ENCODE peak calls at places on chromosome 3, in seven cellular contexts. S, F, J, K, P, G and W are unnamed samples.

GRCh38 chr3:56415672-56416071 is 52.6 kb downstream of the ERC2 start:
- DNase-seq in S (no peak), F (peak), J (no peak), G (no peak), P (no peak), K (no peak), W (no peak)

GRCh38 chr3:153026026-153026425 is 136.0 kb upstream of the RAP2B start:
- DNase-seq in K (peak), P (peak), G (no peak), F (no peak), J (no peak), S (no peak), W (no peak)

GRCh38 chr3:112594856-112595255 is 33.0 kb downstream of the SLC35A5 start:
- DNase-seq in F (no peak), K (no peak), G (no peak), S (no peak), P (no peak), J (no peak), W (no peak)

GRCh38 chr3:149378420-149379388 is 1.3 kb upstream of the TM4SF1 start:
- DNase-seq in K (no peak), F (no peak), P (no peak), J (no peak), S (no peak), G (no peak), W (no peak)

GRCh38 chr3:60154011-60154410 is 1097.2 kb downstream of the FHIT start:
- DNase-seq in S (no peak), F (no peak), J (no peak), P (no peak), G (no peak), K (no peak), W (no peak)

GRCh38 chr3:115836944-115837343 is 213.6 kb downstream of the GAP43 start:
- DNase-seq in K (no peak), G (no peak), S (no peak), J (no peak), F (no peak), P (peak), W (no peak)

GRCh38 chr3:68336042-68336441 is 596.3 kb downstream of the TAFA4 start:
- DNase-seq in J (no peak), G (no peak), F (no peak), S (no peak), K (no peak), P (no peak), W (no peak)

GRCh38 chr3:168267179-168267578 is 171.5 kb upstream of the GOLIM4 start:
- DNase-seq in G (no peak), K (no peak), P (no peak), S (no peak), F (no peak), J (no peak), W (no peak)

GRCh38 chr3:30596161-30596560 is 10.2 kb upstream of the TGFBR2 start:
- DNase-seq in K (no peak), J (no peak), G (no peak), P (no peak), S (no peak), F (no peak), W (no peak)

GRCh38 chr3:170222647-170223541 is 670 bp downstream of the PRKCI start:
- DNase-seq in G (peak), S (peak), F (peak), J (no peak), P (peak), K (peak), W (no peak)

GRCh38 chr3:146469206-146470017 is at the start of gene PLSCR2:
- DNase-seq in K (no peak), J (peak), S (peak), F (peak), G (peak), P (no peak), W (peak)

GRCh38 chr3:167559922-167560321 is 86.1 kb upstream of the SERPINI2 start:
- DNase-seq in K (no peak), S (no peak), J (no peak), F (no peak), G (no peak), P (no peak), W (no peak)

GRCh38 chr3:159796744-159797143 is 191.9 kb upstream of the IL12A start:
- DNase-seq in F (no peak), K (no peak), J (no peak), P (no peak), G (no peak), S (no peak), W (no peak)

GRCh38 chr3:141321109-141321497 is 47.2 kb upstream of the ZBTB38 start:
- DNase-seq in G (no peak), F (no peak), K (no peak), P (no peak), J (no peak), S (no peak), W (no peak)

GRCh38 chr3:46677096-46677702 is 16.3 kb downstream of the ALS2CL start:
- DNase-seq in J (no peak), G (no peak), S (peak), K (no peak), P (peak), F (peak), W (peak)

GRCh38 chr3:12383218-12383617 is 94.3 kb downstream of the PPARG start:
- DNase-seq in S (no peak), P (no peak), F (no peak), G (no peak), K (no peak), J (no peak), W (no peak)

GRCh38 chr3:89533320-89533719 is 425.9 kb downstream of the EPHA3 start:
- DNase-seq in P (no peak), J (no peak), S (no peak), F (no peak), G (no peak), K (no peak), W (no peak)

GRCh38 chr3:127857270-127857801 is 35.0 kb upstream of the MGLL start:
- DNase-seq in S (no peak), K (no peak), F (no peak), J (no peak), P (peak), G (no peak), W (no peak)

GRCh38 chr3:160052385-160053047 is 63.9 kb downstream of the IL12A start:
- DNase-seq in P (no peak), G (no peak), F (peak), S (no peak), J (no peak), K (no peak), W (no peak)

GRCh38 chr3:179526989-179527391 is 35.7 kb upstream of the ACTL6A start:
- DNase-seq in P (peak), G (peak), S (peak), K (no peak), F (peak), J (no peak), W (peak)

GRCh38 chr3:126646662-126647061 is 8.3 kb downstream of the TXNRD3 start:
- DNase-seq in S (no peak), P (no peak), K (no peak), G (no peak), J (no peak), F (no peak), W (no peak)

GRCh38 chr3:129597087-129597791 is 9.2 kb downstream of the PLXND1 start:
- DNase-seq in S (no peak), P (no peak), J (no peak), G (no peak), F (no peak), K (no peak), W (peak)

GRCh38 chr3:188772886-188773285 is 398.9 kb upstream of the TPRG1 start:
- DNase-seq in J (no peak), P (no peak), F (peak), S (no peak), G (peak), K (peak), W (no peak)

GRCh38 chr3:196569003-196569516 is 600 bp downstream of the FBXO45 start:
- DNase-seq in K (peak), F (peak), S (peak), P (peak), J (peak), G (peak), W (peak)

GRCh38 chr3:126540946-126541627 is 17.1 kb downstream of the CHST13 start:
- DNase-seq in K (no peak), J (no peak), P (peak), F (peak), G (peak), S (peak), W (peak)

GRCh38 chr3:108862865-108863798 is 40.5 kb downstream of the TRAT1 start:
- DNase-seq in P (no peak), F (no peak), J (no peak), S (no peak), G (no peak), K (no peak), W (no peak)

GRCh38 chr3:183178833-183179549 is 16.5 kb upstream of the LAMP3 start:
- DNase-seq in J (no peak), F (peak), K (no peak), G (peak), S (no peak), P (peak), W (peak)

GRCh38 chr3:74121761-74122160 is 492.7 kb downstream of the CNTN3 start:
- DNase-seq in S (no peak), G (no peak), J (no peak), F (no peak), P (no peak), K (no peak), W (no peak)

GRCh38 chr3:64445318-64446300 is 220.3 kb upstream of the PRICKLE2 start:
- DNase-seq in G (peak), J (no peak), K (no peak), S (no peak), P (no peak), F (peak), W (peak)

GRCh38 chr3:113151475-113152031 is 59.8 kb upstream of the BOC start:
- DNase-seq in G (peak), S (peak), K (no peak), J (peak), F (peak), P (no peak), W (peak)

GRCh38 chr3:65971281-65972252 is 67.2 kb downstream of the MAGI1 start:
- DNase-seq in F (no peak), P (no peak), K (no peak), S (no peak), J (no peak), G (no peak), W (no peak)

GRCh38 chr3:99586680-99587079 is 51.7 kb upstream of the COL8A1 start:
- DNase-seq in G (no peak), J (no peak), K (no peak), P (no peak), S (no peak), F (no peak), W (no peak)

GRCh38 chr3:38454179-38454883 is 641 bp downstream of the ACVR2B start:
- DNase-seq in S (no peak), G (peak), P (peak), F (peak), K (no peak), J (peak), W (peak)

GRCh38 chr3:64575211-64575844 is 112.5 kb downstream of the ADAMTS9 start:
- DNase-seq in K (peak), F (no peak), P (peak), S (no peak), J (no peak), G (no peak), W (no peak)

GRCh38 chr3:188508454-188508853 is 354.5 kb downstream of the LPP start:
- DNase-seq in J (no peak), S (no peak), P (no peak), F (no peak), K (no peak), G (no peak), W (no peak)

GRCh38 chr3:134366221-134366927 is 7.9 kb downstream of the AMOTL2 start:
- DNase-seq in J (no peak), P (no peak), F (no peak), G (no peak), S (no peak), K (no peak), W (no peak)

GRCh38 chr3:126361211-126361610 is 4.0 kb upstream of the KLF15 start:
- DNase-seq in G (peak), J (no peak), S (no peak), K (no peak), P (no peak), F (peak), W (no peak)

GRCh38 chr3:155079795-155080546 is at the start of gene MME:
- DNase-seq in P (no peak), J (peak), K (no peak), F (peak), S (no peak), G (no peak), W (no peak)
- TF ChIP-seq POLR2A in P (no peak), J (no peak), K (no peak), F (no peak), S (no peak), G (no peak), W (no peak)

GRCh38 chr3:15927969-15928368 is 130.2 kb upstream of the ANKRD28 start:
- DNase-seq in F (no peak), J (no peak), K (no peak), P (no peak), S (no peak), G (no peak), W (no peak)
- TF ChIP-seq CTCF in F (no peak), J (no peak), K (no peak), P (no peak), S (no peak), G (no peak), W (no peak)

DNA sequence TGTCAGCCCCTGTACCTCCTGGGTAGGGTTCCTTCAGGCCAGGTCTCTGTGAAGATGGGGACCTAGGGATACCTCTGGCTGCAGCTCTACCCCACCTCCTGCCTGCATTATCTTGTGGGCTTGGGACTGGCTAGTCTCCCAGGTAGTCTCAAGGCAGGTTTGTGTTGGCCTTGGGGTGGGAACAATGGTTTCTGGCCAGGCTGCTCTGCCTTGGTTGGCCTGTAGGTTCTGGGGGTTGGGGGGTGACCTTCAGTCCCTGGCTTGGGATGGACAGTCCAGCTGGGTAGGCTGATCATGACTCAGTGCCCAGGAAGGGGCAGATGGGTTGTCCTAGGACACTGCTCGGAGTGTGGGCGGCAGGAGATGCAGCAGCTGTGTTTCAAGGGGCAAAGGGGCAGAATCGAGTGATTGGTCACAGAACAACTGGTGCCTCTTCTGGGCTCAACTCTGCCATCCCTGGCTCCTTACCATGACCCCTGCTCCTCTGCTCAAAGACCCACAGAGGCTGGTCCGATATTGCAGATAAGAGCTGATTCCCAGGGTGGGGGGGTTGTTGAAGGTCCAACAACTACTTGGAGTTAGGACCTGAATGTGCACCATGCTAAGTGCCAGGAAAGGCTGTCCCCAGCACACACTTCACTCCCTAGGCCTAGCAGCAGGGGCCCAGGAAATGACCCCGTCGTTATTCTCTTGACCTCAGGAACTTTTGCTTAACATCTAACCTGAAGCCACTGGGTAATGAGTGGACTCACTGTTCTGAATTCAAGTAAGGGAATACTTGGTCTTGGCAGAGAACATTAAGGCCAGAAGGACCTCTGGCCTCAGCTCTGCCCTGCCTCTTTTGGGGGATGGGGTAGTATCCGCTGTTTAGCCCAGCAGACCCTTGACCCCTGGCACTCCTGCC is 18.1 kb upstream of the BSN start:
- DNase-seq in S (no peak), P (no peak), G (peak), J (no peak), K (no peak), F (no peak), W (no peak)
- TF ChIP-seq POLR2A in S (no peak), P (no peak), G (no peak), J (no peak), K (no peak), F (no peak), W (no peak)

DNA sequence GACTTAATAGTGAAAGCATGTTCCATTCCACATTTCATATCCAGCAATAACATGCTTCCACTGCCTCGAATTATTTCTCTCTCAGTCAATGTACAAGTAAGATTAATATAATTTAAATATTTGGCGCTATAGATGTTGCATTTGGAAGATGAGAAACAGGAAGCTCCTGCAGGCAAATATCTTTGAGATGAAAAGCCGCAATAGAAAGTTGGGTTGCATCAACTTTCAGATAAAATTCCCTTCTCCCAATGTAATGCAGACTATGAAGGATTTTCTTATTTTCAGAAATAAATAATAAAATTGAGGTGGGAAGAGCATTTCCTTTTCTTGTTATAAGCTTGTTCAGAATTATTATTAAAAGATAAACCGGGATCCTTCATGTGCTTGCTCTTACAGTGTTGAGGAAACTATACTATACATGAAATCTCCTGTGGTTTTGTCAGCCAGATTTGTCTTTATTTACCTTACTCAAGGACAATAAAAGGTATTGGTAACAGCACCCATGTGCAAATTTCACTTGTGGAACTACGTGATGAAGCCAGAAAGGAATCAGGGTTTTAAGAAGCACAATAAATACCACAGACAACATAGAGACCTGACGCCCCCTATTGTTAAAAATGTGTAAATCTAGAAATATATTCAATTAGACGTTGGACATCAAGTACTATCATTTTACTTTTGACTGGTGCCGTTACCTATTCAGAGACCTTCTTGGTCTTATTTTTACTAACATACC is 307.0 kb downstream of the ARPP21 start:
- DNase-seq in P (peak), F (no peak), S (no peak), K (peak), J (no peak), G (no peak), W (no peak)
- TF ChIP-seq CTCF in P (peak), F (peak), S (no peak), K (peak), J (no peak), G (no peak), W (no peak)

DNA sequence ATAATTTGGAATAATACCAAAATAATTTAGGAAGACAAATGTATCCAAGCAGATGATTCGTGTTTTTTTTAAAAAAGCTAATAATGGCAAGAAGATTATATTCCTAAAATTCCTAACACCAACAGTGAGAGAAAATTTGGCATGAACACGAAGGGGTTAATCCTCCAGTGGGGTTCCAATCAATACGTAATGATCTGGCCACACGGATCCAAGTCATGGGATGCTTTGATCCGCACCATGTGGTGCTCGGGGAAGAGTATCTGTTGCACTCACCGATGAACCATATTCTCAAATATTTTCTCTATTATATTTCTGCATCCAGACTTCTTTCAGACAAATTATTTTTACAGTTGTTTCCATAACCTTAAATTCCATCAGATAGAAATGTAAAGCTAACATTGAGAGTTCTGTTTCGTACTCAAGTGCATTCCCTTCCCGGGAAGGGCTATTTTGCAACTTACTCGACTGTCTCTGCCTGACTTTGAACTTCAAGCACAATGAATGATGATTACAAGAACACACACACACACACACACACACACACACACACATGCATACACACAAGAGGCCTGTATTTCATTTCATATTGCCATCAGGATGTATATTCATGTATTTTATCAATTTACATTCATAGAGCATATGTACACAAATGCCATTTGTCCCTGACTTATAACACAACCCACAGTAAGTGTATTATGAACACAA is 567.2 kb downstream of the FOXP1 start:
- DNase-seq in P (no peak), J (no peak), S (no peak), F (no peak), G (no peak), K (peak), W (no peak)
- TF ChIP-seq POLR2A in P (no peak), J (no peak), S (no peak), F (no peak), G (no peak), K (no peak), W (no peak)

GRCh38 chr3:76700323-76700722 is 339.6 kb upstream of the ROBO2 start:
- DNase-seq in G (no peak), S (no peak), P (no peak), J (no peak), K (no peak), F (no peak), W (no peak)
- TF ChIP-seq CTCF in G (no peak), S (no peak), P (no peak), J (no peak), K (no peak), F (no peak), W (no peak)

GRCh38 chr3:62142696-62143095 is 230.7 kb downstream of the FEZF2 start:
- DNase-seq in S (no peak), G (no peak), K (no peak), J (no peak), F (no peak), P (no peak), W (no peak)
- TF ChIP-seq POLR2A in S (no peak), G (no peak), K (no peak), J (no peak), F (no peak), P (no peak), W (no peak)